ENCODE peak calls at places on chromosomes 5 and 9, in six cellular contexts. One of them, this sample, is unnamed.

GRCh38 chr9:4833781-4834560 is 41.2 kb downstream of the RCL1 start:
- DNase-seq in neuronal stem cell: no peak
- DNase-seq in IMR-90: peak; percentile 84
- DNase-seq in H1: no peak
- DNase-seq in H9: no peak
- DNase-seq in mesenchymal stem cell: peak; percentile 76
- DNase-seq in this sample: no peak

GRCh38 chr9:135030711-135031245 is 56.7 kb upstream of the OLFM1 start:
- DNase-seq in neuronal stem cell: no peak
- DNase-seq in IMR-90: no peak
- DNase-seq in H1: no peak
- DNase-seq in H9: no peak
- DNase-seq in mesenchymal stem cell: no peak
- DNase-seq in this sample: no peak

GRCh38 chr5:73444499-73445432 is 3.8 kb downstream of the FOXD1 start:
- DNase-seq in neuronal stem cell: no peak
- DNase-seq in IMR-90: no peak
- DNase-seq in H1: no peak
- DNase-seq in H9: peak; percentile 35
- DNase-seq in mesenchymal stem cell: no peak
- DNase-seq in this sample: no peak

GRCh38 chr9:6818292-6818922 is 60.6 kb downstream of the KDM4C start:
- DNase-seq in neuronal stem cell: no peak
- DNase-seq in IMR-90: no peak
- DNase-seq in H1: no peak
- DNase-seq in H9: no peak
- DNase-seq in mesenchymal stem cell: no peak
- DNase-seq in this sample: peak; percentile 29

GRCh38 chr9:4297795-4298254 is 2.0 kb downstream of the GLIS3 start:
- DNase-seq in neuronal stem cell: peak; percentile 80
- DNase-seq in IMR-90: peak; percentile 65
- DNase-seq in H1: no peak
- DNase-seq in H9: peak; percentile 72
- DNase-seq in mesenchymal stem cell: peak; percentile 84
- DNase-seq in this sample: peak; percentile 55

GRCh38 chr9:23686257-23686656 is 139.8 kb downstream of the ELAVL2 start:
- DNase-seq in neuronal stem cell: no peak
- DNase-seq in IMR-90: no peak
- DNase-seq in H1: no peak
- DNase-seq in H9: no peak
- DNase-seq in mesenchymal stem cell: peak; percentile 32
- DNase-seq in this sample: peak; percentile 92

GRCh38 chr5:150320048-150320555 is 17.4 kb upstream of the ARSI start:
- DNase-seq in neuronal stem cell: no peak
- DNase-seq in IMR-90: peak; percentile 78
- DNase-seq in H1: no peak
- DNase-seq in H9: no peak
- DNase-seq in mesenchymal stem cell: peak; percentile 96
- DNase-seq in this sample: peak; percentile 73

GRCh38 chr5:40223884-40224402 is 455.8 kb upstream of the PTGER4 start:
- DNase-seq in neuronal stem cell: no peak
- DNase-seq in IMR-90: peak; percentile 96
- DNase-seq in H1: no peak
- DNase-seq in H9: no peak
- DNase-seq in mesenchymal stem cell: peak; percentile 73
- DNase-seq in this sample: no peak

GRCh38 chr9:82031538-82032280 is 43.1 kb downstream of the SPATA31D1 start:
- DNase-seq in neuronal stem cell: no peak
- DNase-seq in IMR-90: peak; percentile 88
- DNase-seq in H1: no peak
- DNase-seq in H9: no peak
- DNase-seq in mesenchymal stem cell: peak; percentile 80
- DNase-seq in this sample: peak; percentile 87

GRCh38 chr5:180785151-180785781 is 17.3 kb downstream of the MGAT1 start:
- DNase-seq in neuronal stem cell: no peak
- DNase-seq in IMR-90: peak; percentile 87
- DNase-seq in H1: no peak
- DNase-seq in H9: no peak
- DNase-seq in mesenchymal stem cell: peak; percentile 80
- DNase-seq in this sample: peak; percentile 25

GRCh38 chr5:80034962-80035821 is at the start of gene THBS4:
- DNase-seq in neuronal stem cell: peak; percentile 24
- DNase-seq in IMR-90: no peak
- DNase-seq in H1: peak; percentile 77
- DNase-seq in H9: peak; percentile 52
- DNase-seq in mesenchymal stem cell: no peak
- DNase-seq in this sample: no peak

GRCh38 chr9:36158917-36159316 is 10.3 kb upstream of the CCIN start:
- DNase-seq in neuronal stem cell: no peak
- DNase-seq in IMR-90: peak; percentile 35
- DNase-seq in H1: no peak
- DNase-seq in H9: no peak
- DNase-seq in mesenchymal stem cell: no peak
- DNase-seq in this sample: no peak

GRCh38 chr9:68980341-68980914 is 33.5 kb downstream of the PRKACG start:
- DNase-seq in neuronal stem cell: no peak
- DNase-seq in IMR-90: no peak
- DNase-seq in H1: no peak
- DNase-seq in H9: no peak
- DNase-seq in mesenchymal stem cell: no peak
- DNase-seq in this sample: no peak
- H2AFZ ChIP-seq in neuronal stem cell: no peak overlapping the region
- H2AFZ ChIP-seq in IMR-90: no peak overlapping the region
- H2AFZ ChIP-seq in H1: no peak overlapping the region
- H2AFZ ChIP-seq in H9: no peak overlapping the region
- H2AFZ ChIP-seq in mesenchymal stem cell: no peak overlapping the region
- H2AFZ ChIP-seq in this sample: no peak overlapping the region

GRCh38 chr5:175683921-175684320 is 26.1 kb downstream of the HRH2 start:
- DNase-seq in neuronal stem cell: no peak
- DNase-seq in IMR-90: no peak
- DNase-seq in H1: no peak
- DNase-seq in H9: no peak
- DNase-seq in mesenchymal stem cell: no peak
- DNase-seq in this sample: no peak
- H3K4me1 ChIP-seq in neuronal stem cell: no peaks in the 10 kb centered on the region
- H3K4me1 ChIP-seq in IMR-90: no peaks in the 10 kb centered on the region
- H3K4me1 ChIP-seq in H1: peaks cover 3% of the 10 kb centered on the region
- H3K4me1 ChIP-seq in H9: peaks cover 5% of the 10 kb centered on the region
- H3K4me1 ChIP-seq in mesenchymal stem cell: no peaks in the 10 kb centered on the region
- H3K4me1 ChIP-seq in this sample: no peaks in the 10 kb centered on the region

DNA sequence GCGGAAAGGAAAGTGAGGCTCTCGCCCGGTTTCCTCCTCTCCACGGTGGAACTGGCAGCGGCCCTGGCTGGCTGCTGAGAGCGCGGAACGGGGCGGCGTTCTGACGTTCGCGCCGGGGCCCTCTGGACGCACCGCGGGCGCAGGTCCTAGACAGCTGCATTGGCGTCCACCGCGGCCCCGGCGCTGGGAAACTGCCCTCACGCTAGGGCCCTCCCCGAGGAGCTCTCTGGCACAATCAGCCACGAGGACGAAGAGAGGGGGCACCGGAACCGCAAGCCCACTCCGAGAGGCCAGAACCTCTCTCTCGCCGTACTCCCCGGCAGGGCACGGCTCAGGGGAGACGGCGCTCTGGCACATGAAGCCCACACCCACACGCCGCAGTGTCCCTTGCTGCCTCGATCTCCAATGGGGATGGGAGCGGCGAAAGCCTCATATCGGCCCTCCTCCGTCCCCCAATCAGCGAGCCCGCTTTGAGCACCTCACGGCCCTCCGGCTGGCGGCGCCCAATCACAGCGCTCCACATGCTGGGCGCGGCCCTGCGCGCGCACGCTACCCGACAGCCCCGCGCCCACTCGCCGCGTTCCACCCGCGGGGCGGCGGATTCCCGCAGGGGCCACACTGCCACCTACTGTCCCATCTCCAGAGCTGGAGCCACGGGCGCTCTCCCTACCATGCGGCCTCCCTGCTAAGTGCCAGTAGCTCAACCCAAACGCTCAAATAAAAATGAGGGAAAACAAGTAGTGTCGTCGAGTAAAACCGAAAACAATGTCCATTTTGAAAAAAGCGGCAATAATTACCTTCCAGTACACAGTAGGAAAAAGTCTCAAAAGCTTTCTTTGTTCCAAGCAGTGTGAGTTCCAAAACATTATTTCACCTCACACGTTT is 11.8 kb downstream of the MRPS27 start:
- DNase-seq in neuronal stem cell: peak; percentile 90
- DNase-seq in IMR-90: peak; percentile 97
- DNase-seq in H1: peak; percentile 93
- DNase-seq in H9: peak; percentile 96
- DNase-seq in mesenchymal stem cell: peak; percentile 98
- DNase-seq in this sample: peak; percentile 98
- H3K23ac ChIP-seq in neuronal stem cell: peak overlapping the region; percentile 99
- H3K23ac ChIP-seq in IMR-90: peak overlapping the region; percentile 41
- H3K23ac ChIP-seq in H1: no peak overlapping the region
- H3K23ac ChIP-seq in H9: no peak overlapping the region
- H3K23ac ChIP-seq in mesenchymal stem cell: no peak overlapping the region
- H3K23ac ChIP-seq in this sample: no peak overlapping the region

GRCh38 chr9:27703591-27703990 is 130.3 kb upstream of the C9orf72 start:
- DNase-seq in neuronal stem cell: no peak
- DNase-seq in IMR-90: no peak
- DNase-seq in H1: no peak
- DNase-seq in H9: no peak
- DNase-seq in mesenchymal stem cell: no peak
- DNase-seq in this sample: no peak

GRCh38 chr9:27701029-27701428 is 127.7 kb upstream of the C9orf72 start:
- DNase-seq in neuronal stem cell: no peak
- DNase-seq in IMR-90: no peak
- DNase-seq in H1: no peak
- DNase-seq in H9: no peak
- DNase-seq in mesenchymal stem cell: no peak
- DNase-seq in this sample: no peak

DNA sequence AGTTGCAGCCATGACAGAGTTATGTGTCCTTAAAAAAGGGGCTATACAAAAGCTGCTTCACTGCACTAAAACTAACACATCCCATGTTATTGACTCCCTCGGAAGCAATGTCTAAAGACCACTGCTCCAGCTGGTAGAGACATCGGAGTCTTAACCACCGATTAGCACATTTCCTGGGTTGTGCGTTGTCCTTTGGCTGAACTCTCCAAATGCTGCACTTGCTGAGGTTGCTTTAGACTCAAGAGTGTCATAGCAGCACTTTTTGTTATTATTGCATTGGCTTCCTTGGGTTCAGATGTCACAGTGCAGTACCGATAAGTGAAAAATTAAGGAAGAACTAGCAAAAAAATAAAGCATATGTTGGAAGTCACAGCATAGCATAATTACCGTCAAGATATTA is 128.4 kb upstream of the C9orf72 start:
- DNase-seq in neuronal stem cell: no peak
- DNase-seq in IMR-90: no peak
- DNase-seq in H1: no peak
- DNase-seq in H9: no peak
- DNase-seq in mesenchymal stem cell: no peak
- DNase-seq in this sample: no peak
- H2AFZ ChIP-seq in neuronal stem cell: peak overlapping the region; percentile 19
- H2AFZ ChIP-seq in IMR-90: no peak overlapping the region
- H2AFZ ChIP-seq in H1: no peak overlapping the region
- H2AFZ ChIP-seq in H9: no peak overlapping the region
- H2AFZ ChIP-seq in mesenchymal stem cell: no peak overlapping the region
- H2AFZ ChIP-seq in this sample: no peak overlapping the region

GRCh38 chr9:137273095-137273490 is 4.4 kb upstream of the TOR4A start:
- DNase-seq in neuronal stem cell: no peak
- DNase-seq in IMR-90: no peak
- DNase-seq in H1: no peak
- DNase-seq in H9: peak; percentile 47
- DNase-seq in mesenchymal stem cell: no peak
- DNase-seq in this sample: no peak
- H3K4me1 ChIP-seq in neuronal stem cell: peaks cover 11% of the 10 kb centered on the region
- H3K4me1 ChIP-seq in IMR-90: peaks cover 21% of the 10 kb centered on the region
- H3K4me1 ChIP-seq in H1: peaks cover 13% of the 10 kb centered on the region
- H3K4me1 ChIP-seq in H9: no peaks in the 10 kb centered on the region
- H3K4me1 ChIP-seq in mesenchymal stem cell: peaks cover 41% of the 10 kb centered on the region
- H3K4me1 ChIP-seq in this sample: peaks cover 11% of the 10 kb centered on the region

GRCh38 chr9:114505187-114506081 is at the start of gene WHRN:
- DNase-seq in neuronal stem cell: peak; percentile 92
- DNase-seq in IMR-90: peak; percentile 76
- DNase-seq in H1: peak; percentile 94
- DNase-seq in H9: peak; percentile 97
- DNase-seq in mesenchymal stem cell: peak; percentile 96
- DNase-seq in this sample: peak; percentile 90

GRCh38 chr9:114503522-114504340 is 1.5 kb downstream of the WHRN start:
- DNase-seq in neuronal stem cell: no peak
- DNase-seq in IMR-90: no peak
- DNase-seq in H1: no peak
- DNase-seq in H9: no peak
- DNase-seq in mesenchymal stem cell: no peak
- DNase-seq in this sample: no peak

GRCh38 chr9:114506082-114506390 is 763 bp upstream of the WHRN start:
- DNase-seq in neuronal stem cell: no peak
- DNase-seq in IMR-90: no peak
- DNase-seq in H1: no peak
- DNase-seq in H9: no peak
- DNase-seq in mesenchymal stem cell: no peak
- DNase-seq in this sample: no peak

GRCh38 chr9:114503009-114503408 is 2.3 kb downstream of the WHRN start:
- DNase-seq in neuronal stem cell: no peak
- DNase-seq in IMR-90: no peak
- DNase-seq in H1: no peak
- DNase-seq in H9: no peak
- DNase-seq in mesenchymal stem cell: no peak
- DNase-seq in this sample: no peak

GRCh38 chr9:114504341-114505186 is 709 bp downstream of the WHRN start:
- DNase-seq in neuronal stem cell: peak; percentile 55
- DNase-seq in IMR-90: peak; percentile 19
- DNase-seq in H1: peak; percentile 82
- DNase-seq in H9: peak; percentile 77
- DNase-seq in mesenchymal stem cell: peak; percentile 65
- DNase-seq in this sample: peak; percentile 48
- H3K23ac ChIP-seq in neuronal stem cell: peak overlapping the region; percentile 67
- H3K23ac ChIP-seq in IMR-90: no peak overlapping the region
- H3K23ac ChIP-seq in H1: no peak overlapping the region
- H3K23ac ChIP-seq in H9: no peak overlapping the region
- H3K23ac ChIP-seq in mesenchymal stem cell: peak overlapping the region; percentile 20
- H3K23ac ChIP-seq in this sample: no peak overlapping the region

This sample was measured in trophoblast cell.